ENCODE peak calls at places on chromosomes 13 and 19, in nine cellular contexts. One of them, this sample, is unnamed.

GRCh38 chr19:5801796-5802616 is 2.9 kb upstream of the NRTN start:
- DNase-seq in brain microvascular endothelial cell: no peak
- DNase-seq in pancreas: peak
- DNase-seq in BJ: no peak
- DNase-seq in astrocyte of the cerebellum: no peak
- DNase-seq in spleen: no peak
- DNase-seq in AG04450: no peak
- DNase-seq in WTC11: peak
- DNase-seq in HCT116: no peak
- DNase-seq in this sample: no peak

GRCh38 chr13:34545461-34545860 is 396.6 kb upstream of the NBEA start:
- DNase-seq in brain microvascular endothelial cell: no peak
- DNase-seq in pancreas: no peak
- DNase-seq in BJ: no peak
- DNase-seq in astrocyte of the cerebellum: no peak
- DNase-seq in spleen: no peak
- DNase-seq in AG04450: no peak
- DNase-seq in WTC11: no peak
- DNase-seq in HCT116: no peak
- DNase-seq in this sample: no peak

GRCh38 chr13:113801289-113801961 is 42.4 kb downstream of the TMEM255B start:
- DNase-seq in brain microvascular endothelial cell: no peak
- DNase-seq in pancreas: peak
- DNase-seq in BJ: no peak
- DNase-seq in astrocyte of the cerebellum: no peak
- DNase-seq in spleen: peak
- DNase-seq in AG04450: no peak
- DNase-seq in WTC11: no peak
- DNase-seq in HCT116: no peak
- DNase-seq in this sample: no peak

GRCh38 chr19:30342901-30343300 is 29.3 kb upstream of the ZNF536 start:
- DNase-seq in brain microvascular endothelial cell: no peak
- DNase-seq in pancreas: no peak
- DNase-seq in BJ: no peak
- DNase-seq in astrocyte of the cerebellum: no peak
- DNase-seq in spleen: no peak
- DNase-seq in AG04450: no peak
- DNase-seq in WTC11: no peak
- DNase-seq in HCT116: no peak
- DNase-seq in this sample: no peak

GRCh38 chr19:53947624-53948023 is 15.1 kb upstream of the CACNG8 start:
- DNase-seq in brain microvascular endothelial cell: no peak
- DNase-seq in pancreas: no peak
- DNase-seq in BJ: no peak
- DNase-seq in astrocyte of the cerebellum: no peak
- DNase-seq in spleen: no peak
- DNase-seq in AG04450: no peak
- DNase-seq in WTC11: no peak
- DNase-seq in HCT116: peak
- DNase-seq in this sample: no peak

GRCh38 chr13:101570410-101570809 is 117.9 kb downstream of the ITGBL1 start:
- DNase-seq in brain microvascular endothelial cell: peak
- DNase-seq in pancreas: no peak
- DNase-seq in BJ: no peak
- DNase-seq in astrocyte of the cerebellum: no peak
- DNase-seq in spleen: no peak
- DNase-seq in AG04450: no peak
- DNase-seq in WTC11: no peak
- DNase-seq in HCT116: no peak
- DNase-seq in this sample: no peak

GRCh38 chr13:113904411-113904810 is 40.5 kb upstream of the GAS6 start:
- DNase-seq in brain microvascular endothelial cell: no peak
- DNase-seq in pancreas: no peak
- DNase-seq in BJ: no peak
- DNase-seq in astrocyte of the cerebellum: no peak
- DNase-seq in spleen: peak
- DNase-seq in AG04450: no peak
- DNase-seq in WTC11: peak
- DNase-seq in HCT116: no peak
- DNase-seq in this sample: no peak

GRCh38 chr19:20287070-20287469 is 120.1 kb downstream of the ZNF486 start:
- DNase-seq in brain microvascular endothelial cell: no peak
- DNase-seq in pancreas: no peak
- DNase-seq in BJ: no peak
- DNase-seq in astrocyte of the cerebellum: no peak
- DNase-seq in spleen: no peak
- DNase-seq in AG04450: no peak
- DNase-seq in WTC11: no peak
- DNase-seq in HCT116: no peak
- DNase-seq in this sample: no peak

GRCh38 chr19:40284501-40285352 is at the start of gene AKT2:
- DNase-seq in brain microvascular endothelial cell: peak
- DNase-seq in pancreas: peak
- DNase-seq in BJ: no peak
- DNase-seq in astrocyte of the cerebellum: no peak
- DNase-seq in spleen: peak
- DNase-seq in AG04450: peak
- DNase-seq in WTC11: peak
- DNase-seq in HCT116: no peak
- DNase-seq in this sample: peak

GRCh38 chr19:15010497-15011255 is 31.0 kb upstream of the SLC1A6 start:
- DNase-seq in brain microvascular endothelial cell: no peak
- DNase-seq in pancreas: no peak
- DNase-seq in BJ: no peak
- DNase-seq in astrocyte of the cerebellum: no peak
- DNase-seq in spleen: no peak
- DNase-seq in AG04450: no peak
- DNase-seq in WTC11: peak
- DNase-seq in HCT116: no peak
- DNase-seq in this sample: no peak

GRCh38 chr19:58570770-58571574 is 2.2 kb downstream of the MZF1 start:
- DNase-seq in brain microvascular endothelial cell: no peak
- DNase-seq in pancreas: peak
- DNase-seq in BJ: no peak
- DNase-seq in astrocyte of the cerebellum: no peak
- DNase-seq in spleen: peak
- DNase-seq in AG04450: no peak
- DNase-seq in WTC11: peak
- DNase-seq in HCT116: no peak
- DNase-seq in this sample: no peak

GRCh38 chr13:98978280-98978679 is 416 bp upstream of the DOCK9 start:
- DNase-seq in brain microvascular endothelial cell: peak
- DNase-seq in pancreas: no peak
- DNase-seq in BJ: peak
- DNase-seq in astrocyte of the cerebellum: peak
- DNase-seq in spleen: no peak
- DNase-seq in AG04450: peak
- DNase-seq in WTC11: no peak
- DNase-seq in HCT116: peak
- DNase-seq in this sample: no peak

GRCh38 chr19:51691122-51692064 is 1.7 kb upstream of the SPACA6 start:
- DNase-seq in brain microvascular endothelial cell: no peak
- DNase-seq in pancreas: no peak
- DNase-seq in BJ: no peak
- DNase-seq in astrocyte of the cerebellum: no peak
- DNase-seq in spleen: no peak
- DNase-seq in AG04450: no peak
- DNase-seq in WTC11: peak
- DNase-seq in HCT116: no peak
- DNase-seq in this sample: no peak

GRCh38 chr19:47520343-47520806 is 5.5 kb upstream of the NAPA start:
- DNase-seq in brain microvascular endothelial cell: no peak
- DNase-seq in pancreas: no peak
- DNase-seq in BJ: no peak
- DNase-seq in astrocyte of the cerebellum: no peak
- DNase-seq in spleen: no peak
- DNase-seq in AG04450: no peak
- DNase-seq in WTC11: no peak
- DNase-seq in HCT116: no peak
- DNase-seq in this sample: no peak

DNA sequence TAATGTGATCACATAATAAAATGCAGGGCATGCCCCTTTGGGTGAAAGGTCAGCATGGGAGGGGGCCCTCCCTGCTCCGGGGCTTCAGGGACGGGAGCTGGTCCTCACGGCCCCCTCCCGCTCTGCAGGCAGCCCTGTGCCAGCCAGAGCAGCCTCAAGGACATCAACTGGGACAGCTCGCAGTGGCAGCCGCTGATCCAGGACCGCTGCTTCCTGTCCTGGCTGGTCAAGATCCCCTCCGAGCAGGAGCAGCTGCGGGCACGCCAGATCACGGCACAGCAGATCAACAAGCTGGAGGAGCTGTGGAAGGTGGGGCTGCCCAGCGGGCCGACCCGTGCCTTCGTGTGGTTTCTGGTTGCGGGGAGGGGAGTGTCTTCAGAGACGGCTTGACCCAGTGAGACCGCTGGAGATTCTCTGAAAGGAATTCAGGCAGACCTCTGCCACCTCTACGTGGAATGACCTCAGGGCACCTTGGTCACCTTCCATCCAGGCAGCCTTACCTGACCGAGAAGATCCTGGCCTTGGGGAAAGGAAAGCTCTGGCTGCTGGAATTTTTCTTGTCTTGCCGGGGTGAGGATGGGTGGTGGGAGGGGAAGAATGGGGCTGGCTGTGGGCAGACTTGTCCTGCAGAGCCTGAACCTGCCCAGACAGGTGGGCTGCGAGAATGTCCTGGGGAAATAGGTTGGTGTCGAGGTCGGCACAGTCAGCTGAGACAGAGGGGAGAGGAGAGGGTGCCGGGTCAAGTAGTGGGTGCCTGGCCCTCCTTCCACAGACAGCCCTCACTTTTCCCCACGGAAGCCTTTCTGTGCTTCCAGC is 19.0 kb downstream of the UPF1 start:
- DNase-seq in brain microvascular endothelial cell: no peak
- DNase-seq in pancreas: no peak
- DNase-seq in BJ: no peak
- DNase-seq in astrocyte of the cerebellum: no peak
- DNase-seq in spleen: peak
- DNase-seq in AG04450: no peak
- DNase-seq in WTC11: no peak
- DNase-seq in HCT116: no peak
- DNase-seq in this sample: no peak
- TF ChIP-seq CTCF in brain microvascular endothelial cell: no peak
- TF ChIP-seq CTCF in pancreas: no peak
- TF ChIP-seq CTCF in BJ: no peak
- TF ChIP-seq CTCF in astrocyte of the cerebellum: no peak
- TF ChIP-seq CTCF in spleen: no peak
- TF ChIP-seq CTCF in AG04450: no peak
- TF ChIP-seq CTCF in WTC11: no peak
- TF ChIP-seq CTCF in HCT116: no peak
- TF ChIP-seq CTCF in this sample: no peak

GRCh38 chr19:38263696-38264485 is 482 bp upstream of the SPINT2 start:
- DNase-seq in brain microvascular endothelial cell: peak
- DNase-seq in pancreas: peak
- DNase-seq in BJ: no peak
- DNase-seq in astrocyte of the cerebellum: no peak
- DNase-seq in spleen: no peak
- DNase-seq in AG04450: no peak
- DNase-seq in WTC11: peak
- DNase-seq in HCT116: peak
- DNase-seq in this sample: peak
- TF ChIP-seq CTCF in brain microvascular endothelial cell: no peak
- TF ChIP-seq CTCF in pancreas: no peak
- TF ChIP-seq CTCF in BJ: no peak
- TF ChIP-seq CTCF in astrocyte of the cerebellum: no peak
- TF ChIP-seq CTCF in spleen: no peak
- TF ChIP-seq CTCF in AG04450: no peak
- TF ChIP-seq CTCF in WTC11: no peak
- TF ChIP-seq CTCF in HCT116: no peak
- TF ChIP-seq CTCF in this sample: no peak

GRCh38 chr19:44657211-44657921 is 13.7 kb downstream of the PVR start:
- DNase-seq in brain microvascular endothelial cell: peak
- DNase-seq in pancreas: peak
- DNase-seq in BJ: no peak
- DNase-seq in astrocyte of the cerebellum: no peak
- DNase-seq in spleen: peak
- DNase-seq in AG04450: no peak
- DNase-seq in WTC11: peak
- DNase-seq in HCT116: no peak
- DNase-seq in this sample: peak

GRCh38 chr19:44649578-44650145 is 6.0 kb downstream of the PVR start:
- DNase-seq in brain microvascular endothelial cell: no peak
- DNase-seq in pancreas: no peak
- DNase-seq in BJ: no peak
- DNase-seq in astrocyte of the cerebellum: no peak
- DNase-seq in spleen: peak
- DNase-seq in AG04450: no peak
- DNase-seq in WTC11: no peak
- DNase-seq in HCT116: no peak
- DNase-seq in this sample: no peak

GRCh38 chr19:44658069-44658727 is 13.1 kb upstream of the CEACAM19 start:
- DNase-seq in brain microvascular endothelial cell: no peak
- DNase-seq in pancreas: no peak
- DNase-seq in BJ: no peak
- DNase-seq in astrocyte of the cerebellum: no peak
- DNase-seq in spleen: no peak
- DNase-seq in AG04450: no peak
- DNase-seq in WTC11: no peak
- DNase-seq in HCT116: no peak
- DNase-seq in this sample: no peak

GRCh38 chr19:44653343-44653742 is 9.6 kb downstream of the PVR start:
- DNase-seq in brain microvascular endothelial cell: no peak
- DNase-seq in pancreas: no peak
- DNase-seq in BJ: no peak
- DNase-seq in astrocyte of the cerebellum: no peak
- DNase-seq in spleen: no peak
- DNase-seq in AG04450: no peak
- DNase-seq in WTC11: no peak
- DNase-seq in HCT116: no peak
- DNase-seq in this sample: no peak

GRCh38 chr19:44653977-44654784 is 10.5 kb downstream of the PVR start:
- DNase-seq in brain microvascular endothelial cell: peak
- DNase-seq in pancreas: peak
- DNase-seq in BJ: no peak
- DNase-seq in astrocyte of the cerebellum: no peak
- DNase-seq in spleen: peak
- DNase-seq in AG04450: no peak
- DNase-seq in WTC11: peak
- DNase-seq in HCT116: no peak
- DNase-seq in this sample: peak
- TF ChIP-seq CTCF in brain microvascular endothelial cell: peak
- TF ChIP-seq CTCF in pancreas: peak
- TF ChIP-seq CTCF in BJ: peak
- TF ChIP-seq CTCF in astrocyte of the cerebellum: peak
- TF ChIP-seq CTCF in spleen: peak
- TF ChIP-seq CTCF in AG04450: peak
- TF ChIP-seq CTCF in WTC11: no peak
- TF ChIP-seq CTCF in HCT116: peak
- TF ChIP-seq CTCF in this sample: peak

GRCh38 chr13:69565334-69565733 is 542.3 kb upstream of the ATXN8OS start:
- DNase-seq in brain microvascular endothelial cell: peak
- DNase-seq in pancreas: no peak
- DNase-seq in BJ: no peak
- DNase-seq in astrocyte of the cerebellum: peak
- DNase-seq in spleen: no peak
- DNase-seq in AG04450: no peak
- DNase-seq in WTC11: peak
- DNase-seq in HCT116: peak
- DNase-seq in this sample: peak
- TF ChIP-seq CTCF in brain microvascular endothelial cell: peak
- TF ChIP-seq CTCF in pancreas: no peak
- TF ChIP-seq CTCF in BJ: no peak
- TF ChIP-seq CTCF in astrocyte of the cerebellum: peak
- TF ChIP-seq CTCF in spleen: no peak
- TF ChIP-seq CTCF in AG04450: no peak
- TF ChIP-seq CTCF in WTC11: peak
- TF ChIP-seq CTCF in HCT116: peak
- TF ChIP-seq CTCF in this sample: peak